ENCODE peak calls at places on chromosomes 2 and 18, in four cellular contexts. Y, N, C and V are unnamed samples.

GRCh38 chr2:17752892-17753802 is 463 bp downstream of the SMC6 start:
- DNase-seq in N (peak), C (peak), Y (peak), V (no peak)

GRCh38 chr2:39772086-39772811 is 6.8 kb downstream of the THUMPD2 start:
- DNase-seq in Y (no peak), C (no peak), N (no peak), V (no peak)

GRCh38 chr2:42685303-42685702 is 78.6 kb downstream of the OXER1 start:
- DNase-seq in Y (no peak), N (no peak), C (no peak), V (no peak)

GRCh38 chr2:3581367-3582262 is 6.6 kb downstream of the RPS7 start:
- DNase-seq in N (no peak), Y (no peak), C (no peak), V (no peak)

GRCh38 chr2:119765404-119766002 is 5.8 kb downstream of the PTPN4 start:
- DNase-seq in Y (no peak), N (no peak), C (no peak), V (no peak)

GRCh38 chr2:20439503-20439902 is 7.4 kb upstream of the RHOB start:
- DNase-seq in C (no peak), N (peak), Y (no peak), V (no peak)

GRCh38 chr2:207926133-207927076 is 98.9 kb downstream of the PLEKHM3 start:
- DNase-seq in N (peak), C (peak), Y (no peak), V (no peak)

GRCh38 chr2:64679673-64680425 is 26.1 kb upstream of the SERTAD2 start:
- DNase-seq in Y (no peak), N (no peak), C (no peak), V (no peak)

GRCh38 chr2:171706152-171706803 is 19.0 kb downstream of the DYNC1I2 start:
- DNase-seq in C (no peak), Y (no peak), N (no peak), V (peak)

GRCh38 chr2:100193334-100193733 is 50.9 kb upstream of the AFF3 start:
- DNase-seq in N (no peak), Y (no peak), C (no peak), V (no peak)

GRCh38 chr18:61398961-61399632 is 65.9 kb downstream of the CDH20 start:
- DNase-seq in C (no peak), Y (no peak), N (no peak), V (no peak)

GRCh38 chr2:9710311-9710710 is 79.5 kb upstream of the YWHAQ start:
- DNase-seq in Y (no peak), C (no peak), N (no peak), V (no peak)

GRCh38 chr2:230723363-230723762 is 10.7 kb downstream of the CAB39 start:
- DNase-seq in Y (peak), C (no peak), N (no peak), V (no peak)

GRCh38 chr2:214320211-214320610 is 90.6 kb upstream of the VWC2L start:
- DNase-seq in N (no peak), C (no peak), Y (no peak), V (no peak)

GRCh38 chr2:101983486-101983885 is 8.3 kb upstream of the IL1R2 start:
- DNase-seq in C (no peak), Y (no peak), N (no peak), V (no peak)

GRCh38 chr2:12766421-12766879 is 49.7 kb downstream of the TRIB2 start:
- DNase-seq in C (no peak), N (no peak), Y (no peak), V (no peak)